ENCODE peak calls at places on chromosomes 7 and 10, in five cellular contexts. H is sigmoid colon, T is right lobe of liver, J is ovary, K is endothelial cell of umbilical vein. Q is an unnamed sample.
A peak's percentile ranks its signal among the peaks of the same experiment; 100 is the strongest.

GRCh38 chr10:28871677-28872076 is 194.4 kb downstream of the BAMBI start:
- DNase-seq in J (no peak), H (no peak), T (no peak), K (no peak), Q (no peak)

GRCh38 chr7:135771961-135772638 is 23.5 kb upstream of the FAM180A start:
- DNase-seq in H (no peak), T (no peak), K (no peak), J (no peak), Q (no peak)

GRCh38 chr7:32142649-32143048 is 72.4 kb upstream of the PDE1C start:
- DNase-seq in H (no peak), T (no peak), K (no peak), J (no peak), Q (no peak)

GRCh38 chr10:29957887-29958330 is 101.5 kb downstream of the JCAD start:
- DNase-seq in J (peak; percentile 68), T (peak; percentile 94), K (no peak), H (no peak), Q (peak; percentile 68)

GRCh38 chr7:149287622-149288021 is 25.6 kb downstream of the ZNF783 start:
- DNase-seq in T (no peak), H (no peak), K (no peak), J (no peak), Q (no peak)

GRCh38 chr7:91557789-91558396 is 293.7 kb downstream of the FZD1 start:
- DNase-seq in T (no peak), K (peak; percentile 7), H (no peak), J (no peak), Q (no peak)

GRCh38 chr10:35271086-35271834 is 65.0 kb upstream of the CCNY start:
- DNase-seq in T (no peak), J (no peak), K (no peak), H (no peak), Q (no peak)

GRCh38 chr10:100370976-100371706 is 24.1 kb downstream of the SCD start:
- DNase-seq in K (peak; percentile 74), J (peak; percentile 61), H (peak; percentile 85), T (peak; percentile 83), Q (peak; percentile 86)

GRCh38 chr7:30321992-30322637 is 37.7 kb downstream of the ZNRF2 start:
- DNase-seq in K (no peak), T (no peak), J (no peak), H (no peak), Q (no peak)

GRCh38 chr7:25389489-25390106 is 161.3 kb upstream of the NPVF start:
- DNase-seq in K (peak; percentile 44), H (no peak), T (no peak), J (no peak), Q (no peak)

GRCh38 chr7:55131421-55131929 is 112.7 kb downstream of the EGFR start:
- DNase-seq in K (no peak), J (no peak), T (no peak), H (no peak), Q (no peak)

GRCh38 chr10:129958118-129958685 is 5.9 kb downstream of the EBF3 start:
- DNase-seq in H (peak; percentile 54), J (peak; percentile 20), T (no peak), K (no peak), Q (no peak)

GRCh38 chr7:24197852-24198251 is 86.1 kb upstream of the NPY start:
- DNase-seq in T (no peak), K (no peak), H (no peak), J (no peak), Q (no peak)

GRCh38 chr7:3089493-3089892 is 45.8 kb upstream of the CARD11 start:
- DNase-seq in H (no peak), T (no peak), J (no peak), K (peak; percentile 3), Q (no peak)

GRCh38 chr10:48501806-48502771 is 102.8 kb downstream of the ARHGAP22 start:
- DNase-seq in T (no peak), K (no peak), J (peak; percentile 31), H (peak; percentile 40), Q (no peak)

GRCh38 chr10:46080886-46081285 is 34.8 kb upstream of the MSMB start:
- DNase-seq in H (no peak), K (no peak), T (no peak), J (no peak), Q (no peak)

GRCh38 chr10:30832727-30833624 is 198.7 kb downstream of the ZNF438 start:
- DNase-seq in K (no peak), H (no peak), T (no peak), J (no peak), Q (no peak)

GRCh38 chr7:13633857-13634256 is 355.6 kb downstream of the ETV1 start:
- DNase-seq in J (no peak), H (no peak), K (no peak), T (no peak), Q (no peak)

GRCh38 chr7:159102681-159103381 is 41.8 kb downstream of the VIPR2 start:
- DNase-seq in J (peak; percentile 28), H (peak; percentile 40), T (peak; percentile 38), K (no peak), Q (no peak)

GRCh38 chr10:13527864-13528137 is 1.0 kb downstream of the BEND7 start:
- DNase-seq in H (no peak), T (no peak), J (no peak), K (peak; percentile 34), Q (no peak)

GRCh38 chr10:69406816-69407580 is 9.7 kb downstream of the TACR2 start:
- DNase-seq in H (no peak), J (no peak), T (peak; percentile 49), K (no peak), Q (no peak)

GRCh38 chr10:114499630-114500190 is 95.4 kb upstream of the AFAP1L2 start:
- DNase-seq in K (no peak), J (no peak), H (no peak), T (no peak), Q (no peak)

GRCh38 chr10:114499120-114499519 is 94.8 kb upstream of the AFAP1L2 start:
- DNase-seq in J (no peak), H (no peak), K (no peak), T (no peak), Q (no peak)

GRCh38 chr10:114501650-114502049 is 97.3 kb upstream of the AFAP1L2 start:
- DNase-seq in K (no peak), J (no peak), T (no peak), H (no peak), Q (no peak)

GRCh38 chr10:114502071-114502470 is 97.8 kb upstream of the AFAP1L2 start:
- DNase-seq in T (no peak), K (peak; percentile 93), H (no peak), J (no peak), Q (no peak)

DNA sequence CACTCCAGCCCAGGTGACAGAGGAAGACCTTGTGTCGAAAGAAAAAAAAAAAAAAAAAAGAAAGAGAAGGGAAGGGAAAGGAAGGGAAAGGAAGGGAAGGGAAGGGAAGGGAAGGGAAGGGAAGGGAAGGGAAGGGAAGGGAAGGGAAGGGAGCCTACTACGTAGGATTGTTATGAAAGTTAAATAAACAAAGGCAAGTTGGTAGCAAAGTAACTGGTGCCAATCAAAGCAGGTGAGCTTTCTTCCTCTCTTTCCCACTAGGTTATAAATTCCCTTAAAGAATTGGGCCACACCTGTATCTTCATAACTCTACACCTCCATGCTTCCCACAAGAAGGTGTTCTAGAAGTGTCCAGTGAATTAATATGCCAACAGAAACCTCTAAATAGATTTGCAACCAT is 96.3 kb upstream of the AFAP1L2 start:
- DNase-seq in H (no peak), K (no peak), T (no peak), J (no peak), Q (no peak)
- H3K27ac ChIP-seq in H (no peak overlapping the region), K (no peak overlapping the region), T (no peak overlapping the region), J (no peak overlapping the region), Q (no peak overlapping the region)

GRCh38 chr7:48090095-48090805 is 1.2 kb downstream of the UPP1 start:
- DNase-seq in H (peak; percentile 78), K (peak; percentile 73), T (peak; percentile 81), J (no peak), Q (peak; percentile 45)

GRCh38 chr7:48085942-48086341 is 3.1 kb upstream of the UPP1 start:
- DNase-seq in J (no peak), K (no peak), H (no peak), T (no peak), Q (no peak)

GRCh38 chr7:48089415-48089975 is 430 bp downstream of the UPP1 start:
- DNase-seq in T (no peak), K (no peak), H (peak; percentile 85), J (no peak), Q (no peak)

GRCh38 chr7:48087349-48087748 is 1.7 kb upstream of the UPP1 start:
- DNase-seq in T (no peak), K (peak; percentile 47), J (no peak), H (no peak), Q (no peak)

GRCh38 chr7:48088559-48089414 is at the start of gene UPP1:
- DNase-seq in J (peak; percentile 89), H (peak; percentile 97), T (peak; percentile 99), K (peak; percentile 85), Q (peak; percentile 95)
- TF ChIP-seq POLR2A in J (no peak), H (peak; percentile 63), T (peak; percentile 94), K (peak; percentile 44), Q (peak; percentile 68)

GRCh38 chr10:43385412-43386004 is 14.1 kb downstream of the FXYD4 start:
- DNase-seq in T (no peak), K (no peak), H (peak; percentile 24), J (no peak), Q (no peak)

GRCh38 chr10:43386549-43386948 is 15.1 kb downstream of the FXYD4 start:
- DNase-seq in T (peak; percentile 23), J (peak; percentile 13), H (no peak), K (no peak), Q (no peak)

GRCh38 chr10:43383204-43383971 is 12.0 kb downstream of the FXYD4 start:
- DNase-seq in H (peak; percentile 45), K (no peak), T (peak; percentile 26), J (peak; percentile 25), Q (no peak)

GRCh38 chr10:43386981-43387677 is 15.7 kb downstream of the FXYD4 start:
- DNase-seq in J (peak; percentile 24), H (peak; percentile 60), K (no peak), T (peak; percentile 50), Q (no peak)

GRCh38 chr10:43384252-43385221 is 13.1 kb downstream of the FXYD4 start:
- DNase-seq in T (peak; percentile 37), K (no peak), J (peak; percentile 23), H (peak; percentile 58), Q (no peak)
- H3K36me3 ChIP-seq in T (peaks cover 36% of the 10 kb centered on the region), K (peaks cover 25% of the 10 kb centered on the region), J (no peaks in the 10 kb centered on the region), H (peaks cover 29% of the 10 kb centered on the region), Q (peaks cover 32% of the 10 kb centered on the region)

GRCh38 chr7:82109288-82109687 is 334.3 kb downstream of the CACNA2D1 start:
- DNase-seq in K (peak; percentile 88), H (no peak), J (no peak), T (no peak), Q (no peak)
- H3K27ac ChIP-seq in K (peak overlapping the region; percentile 94), H (no peak overlapping the region), J (no peak overlapping the region), T (no peak overlapping the region), Q (no peak overlapping the region)

GRCh38 chr7:155950898-155951553 is 138.8 kb upstream of the SHH start:
- DNase-seq in T (no peak), H (peak; percentile 46), J (no peak), K (peak; percentile 65), Q (no peak)

GRCh38 chr7:155948845-155949244 is 136.6 kb upstream of the SHH start:
- DNase-seq in T (no peak), J (no peak), H (peak; percentile 35), K (no peak), Q (no peak)

GRCh38 chr7:155953501-155953778 is 141.2 kb upstream of the SHH start:
- DNase-seq in H (no peak), T (no peak), K (no peak), J (no peak), Q (no peak)

GRCh38 chr7:155953781-155954549 is 141.7 kb upstream of the SHH start:
- DNase-seq in J (no peak), H (peak; percentile 50), K (no peak), T (no peak), Q (no peak)

GRCh38 chr7:155951554-155952158 is 139.4 kb upstream of the SHH start:
- DNase-seq in J (no peak), K (peak; percentile 67), H (peak; percentile 26), T (peak; percentile 88), Q (no peak)
- TF ChIP-seq POLR2A in J (no peak), K (no peak), H (no peak), T (peak; percentile 43), Q (no peak)

Q was measured in heart left ventricle.